ENCODE peak calls at places on chromosome 19, in six cellular contexts. L is WTC11, F is A549, Y is endothelial cell of umbilical vein, A is HepG2, G is H1. U is an unnamed sample.

GRCh38 chr19:33887891-33888290 is 91.2 kb downstream of the KCTD15 start:
- DNase-seq in L (no peak), F (no peak), Y (no peak), A (no peak), G (no peak), U (no peak)

GRCh38 chr19:18349524-18350128 is 9.2 kb downstream of the PGPEP1 start:
- DNase-seq in L (peak), F (peak), Y (peak), A (peak), G (no peak), U (peak)

GRCh38 chr19:15248648-15249559 is 16.7 kb upstream of the EPHX3 start:
- DNase-seq in L (no peak), F (peak), Y (peak), A (no peak), G (no peak), U (no peak)

GRCh38 chr19:40556953-40557530 is 19.6 kb upstream of the SHKBP1 start:
- DNase-seq in L (no peak), F (no peak), Y (no peak), A (no peak), G (no peak), U (no peak)

GRCh38 chr19:8265872-8266271 is 42.3 kb downstream of the CD320 start:
- DNase-seq in L (no peak), F (no peak), Y (no peak), A (no peak), G (no peak), U (no peak)

GRCh38 chr19:13918726-13919411 is 12.9 kb downstream of the CC2D1A start:
- DNase-seq in L (peak), F (no peak), Y (no peak), A (no peak), G (no peak), U (no peak)

GRCh38 chr19:41218615-41219507 is at the start of gene AXL:
- DNase-seq in L (peak), F (peak), Y (peak), A (peak), G (peak), U (peak)

GRCh38 chr19:3404324-3405260 is 38.2 kb downstream of the NFIC start:
- DNase-seq in L (no peak), F (no peak), Y (peak), A (no peak), G (no peak), U (no peak)

GRCh38 chr19:45223879-45224278 is 21.3 kb downstream of the EXOC3L2 start:
- DNase-seq in L (no peak), F (no peak), Y (no peak), A (no peak), G (no peak), U (no peak)

GRCh38 chr19:389246-389934 is 19.6 kb downstream of the C2CD4C start:
- DNase-seq in L (peak), F (no peak), Y (no peak), A (no peak), G (no peak), U (no peak)

GRCh38 chr19:10111405-10111811 is at the start of gene P2RY11:
- DNase-seq in L (no peak), F (no peak), Y (no peak), A (no peak), G (no peak), U (peak)
- TF ChIP-seq JUN in L (no peak), F (no peak), Y (no peak), A (no peak), G (no peak), U (no peak)

GRCh38 chr19:2184422-2185012 is 20.8 kb downstream of the DOT1L start:
- DNase-seq in L (no peak), F (no peak), Y (no peak), A (no peak), G (no peak), U (no peak)
- TF ChIP-seq JUN in L (no peak), F (no peak), Y (no peak), A (no peak), G (no peak), U (no peak)

GRCh38 chr19:32450217-32450616 is 44.6 kb downstream of the DPY19L3 start:
- DNase-seq in L (no peak), F (no peak), Y (no peak), A (no peak), G (no peak), U (no peak)
- TF ChIP-seq JUN in L (no peak), F (no peak), Y (no peak), A (no peak), G (no peak), U (no peak)

GRCh38 chr19:2345794-2346663 is 14.0 kb upstream of the TMPRSS9 start:
- DNase-seq in L (no peak), F (no peak), Y (peak), A (no peak), G (no peak), U (peak)
- TF ChIP-seq JUN in L (no peak), F (no peak), Y (no peak), A (no peak), G (no peak), U (peak)

GRCh38 chr19:38839816-38840582 is 8.4 kb upstream of the ECH1 start:
- DNase-seq in L (no peak), F (no peak), Y (no peak), A (no peak), G (no peak), U (peak)

GRCh38 chr19:38838986-38839761 is 7.6 kb upstream of the ECH1 start:
- DNase-seq in L (no peak), F (no peak), Y (no peak), A (no peak), G (no peak), U (peak)

GRCh38 chr19:38837656-38838121 is 6.1 kb upstream of the ECH1 start:
- DNase-seq in L (no peak), F (no peak), Y (no peak), A (peak), G (no peak), U (no peak)

GRCh38 chr19:38837304-38837626 is 5.7 kb upstream of the ECH1 start:
- DNase-seq in L (no peak), F (no peak), Y (no peak), A (no peak), G (no peak), U (no peak)

GRCh38 chr19:38838208-38838985 is 6.8 kb upstream of the ECH1 start:
- DNase-seq in L (no peak), F (no peak), Y (no peak), A (no peak), G (no peak), U (peak)
- TF ChIP-seq JUN in L (no peak), F (no peak), Y (no peak), A (no peak), G (no peak), U (no peak)

GRCh38 chr19:6222884-6223283 is 56.9 kb downstream of the MLLT1 start:
- DNase-seq in L (no peak), F (no peak), Y (no peak), A (no peak), G (no peak), U (no peak)

GRCh38 chr19:6221878-6222746 is 57.7 kb downstream of the MLLT1 start:
- DNase-seq in L (no peak), F (no peak), Y (no peak), A (no peak), G (no peak), U (no peak)

GRCh38 chr19:6219592-6220290 is 60.0 kb downstream of the MLLT1 start:
- DNase-seq in L (no peak), F (no peak), Y (peak), A (no peak), G (no peak), U (no peak)

GRCh38 chr19:6220385-6221191 is 59.2 kb downstream of the MLLT1 start:
- DNase-seq in L (no peak), F (no peak), Y (no peak), A (no peak), G (no peak), U (no peak)

GRCh38 chr19:6221220-6221877 is 58.4 kb downstream of the MLLT1 start:
- DNase-seq in L (no peak), F (no peak), Y (no peak), A (no peak), G (no peak), U (no peak)
- TF ChIP-seq JUN in L (no peak), F (no peak), Y (no peak), A (no peak), G (no peak), U (no peak)

GRCh38 chr19:46813570-46814358 is 25.4 kb upstream of the SLC1A5 start:
- DNase-seq in L (no peak), F (peak), Y (peak), A (peak), G (no peak), U (no peak)
- TF ChIP-seq JUN in L (no peak), F (no peak), Y (no peak), A (no peak), G (no peak), U (no peak)

GRCh38 chr19:5926641-5927438 is 12.8 kb downstream of the CAPS start:
- DNase-seq in L (no peak), F (no peak), Y (no peak), A (no peak), G (no peak), U (no peak)
- TF ChIP-seq JUN in L (no peak), F (no peak), Y (no peak), A (no peak), G (no peak), U (no peak)

GRCh38 chr19:39193785-39194184 is 3.0 kb upstream of the NCCRP1 start:
- DNase-seq in L (no peak), F (peak), Y (no peak), A (peak), G (no peak), U (no peak)
- TF ChIP-seq JUN in L (no peak), F (no peak), Y (no peak), A (no peak), G (no peak), U (no peak)

GRCh38 chr19:35468637-35469036 is 20.6 kb downstream of the FFAR2 start:
- DNase-seq in L (peak), F (peak), Y (no peak), A (peak), G (no peak), U (peak)
- TF ChIP-seq JUN in L (no peak), F (no peak), Y (no peak), A (no peak), G (no peak), U (no peak)

U was measured in K562.